ENCODE peak calls at places on chromosomes 13 and 19, in eight cellular contexts. S is IMR-90, E is NCI-H524, R is retina, G is suprapubic skin, Y is kidney glomerular epithelial cell, J is GM23338, H is AG08395. C is an unnamed sample.

GRCh38 chr13:67120872-67121531 is 109.1 kb downstream of the PCDH9 start:
- DNase-seq in S (peak; percentile 76), E (no peak), R (no peak), G (no peak), Y (no peak), J (no peak), H (peak; percentile 1), C (no peak)

GRCh38 chr19:10683582-10683981 is 17.7 kb upstream of the QTRT1 start:
- DNase-seq in S (no peak), E (no peak), R (no peak), G (no peak), Y (no peak), J (no peak), H (no peak), C (no peak)

GRCh38 chr13:41622545-41623429 is 165.4 kb downstream of the RGCC start:
- DNase-seq in S (peak; percentile 59), E (no peak), R (no peak), G (no peak), Y (no peak), J (no peak), H (peak; percentile 75), C (no peak)

GRCh38 chr13:32246468-32246867 is 68.7 kb downstream of the ZAR1L start:
- DNase-seq in S (peak; percentile 76), E (peak; percentile 75), R (peak; percentile 8), G (no peak), Y (peak; percentile 40), J (peak; percentile 93), H (peak; percentile 82), C (no peak)

GRCh38 chr13:35693142-35693784 is 216.8 kb upstream of the MAB21L1 start:
- DNase-seq in S (peak; percentile 48), E (no peak), R (no peak), G (no peak), Y (no peak), J (no peak), H (no peak), C (no peak)

GRCh38 chr19:38654478-38655079 is 7.1 kb downstream of the ACTN4 start:
- DNase-seq in S (peak; percentile 78), E (peak; percentile 29), R (no peak), G (no peak), Y (no peak), J (no peak), H (no peak), C (no peak)

GRCh38 chr19:41870401-41870873 is 6.6 kb upstream of the CD79A start:
- DNase-seq in S (peak; percentile 61), E (no peak), R (no peak), G (no peak), Y (no peak), J (no peak), H (peak; percentile 40), C (no peak)

GRCh38 chr13:31105020-31105800 is 56.5 kb downstream of the HSPH1 start:
- DNase-seq in S (peak; percentile 26), E (no peak), R (no peak), G (peak; percentile 65), Y (no peak), J (peak; percentile 31), H (peak; percentile 21), C (no peak)

GRCh38 chr13:49218493-49219051 is 1.6 kb upstream of the MLNR start:
- DNase-seq in S (peak; percentile 6), E (no peak), R (peak; percentile 60), G (no peak), Y (no peak), J (peak; percentile 63), H (no peak), C (no peak)

GRCh38 chr19:49567722-49568454 is 12.5 kb downstream of the NOSIP start:
- DNase-seq in S (no peak), E (no peak), R (no peak), G (no peak), Y (no peak), J (no peak), H (peak; percentile 57), C (no peak)

GRCh38 chr13:113948034-113948742 is 25.7 kb downstream of the C13orf46 start:
- DNase-seq in S (no peak), E (no peak), R (no peak), G (no peak), Y (no peak), J (no peak), H (peak; percentile 25), C (no peak)

GRCh38 chr19:32869369-32870153 is at the start of gene SLC7A9:
- DNase-seq in S (no peak), E (no peak), R (no peak), G (peak; percentile 47), Y (no peak), J (no peak), H (no peak), C (no peak)

GRCh38 chr13:53151692-53152421 is 123.2 kb downstream of the OLFM4 start:
- DNase-seq in S (peak; percentile 34), E (peak; percentile 89), R (peak; percentile 82), G (no peak), Y (no peak), J (peak; percentile 87), H (peak; percentile 10), C (peak; percentile 80)

GRCh38 chr19:6238643-6239281 is 41.0 kb downstream of the MLLT1 start:
- DNase-seq in S (peak; percentile 34), E (peak; percentile 81), R (no peak), G (no peak), Y (no peak), J (no peak), H (peak; percentile 52), C (no peak)

GRCh38 chr13:41587490-41587889 is 130.1 kb downstream of the RGCC start:
- DNase-seq in S (no peak), E (no peak), R (no peak), G (no peak), Y (no peak), J (peak; percentile 64), H (no peak), C (no peak)

GRCh38 chr19:38194061-38194701 is 29.8 kb downstream of the DPF1 start:
- DNase-seq in S (no peak), E (peak; percentile 99), R (no peak), G (no peak), Y (peak; percentile 2), J (no peak), H (no peak), C (no peak)

GRCh38 chr19:46731007-46731501 is 14.1 kb upstream of the PRKD2 start:
- DNase-seq in S (peak; percentile 94), E (peak; percentile 22), R (no peak), G (no peak), Y (no peak), J (no peak), H (peak; percentile 90), C (no peak)

GRCh38 chr13:46386426-46386995 is 541 bp downstream of the RUBCNL start:
- DNase-seq in S (no peak), E (no peak), R (no peak), G (no peak), Y (no peak), J (peak; percentile 50), H (no peak), C (no peak)

GRCh38 chr13:32910530-32910929 is 105.7 kb upstream of the KL start:
- DNase-seq in S (no peak), E (no peak), R (no peak), G (no peak), Y (no peak), J (no peak), H (no peak), C (no peak)

GRCh38 chr13:51397262-51397933 is 55.4 kb downstream of the INTS6 start:
- DNase-seq in S (peak; percentile 80), E (no peak), R (peak; percentile 13), G (no peak), Y (no peak), J (peak; percentile 52), H (peak; percentile 80), C (no peak)

GRCh38 chr13:106567421-106568224 is at the start of gene ARGLU1:
- DNase-seq in S (peak; percentile 90), E (peak; percentile 89), R (peak; percentile 99), G (peak; percentile 96), Y (peak; percentile 85), J (peak; percentile 96), H (peak; percentile 95), C (peak; percentile 86)

GRCh38 chr13:35549481-35549880 is 73.0 kb upstream of the MAB21L1 start:
- DNase-seq in S (peak; percentile 43), E (no peak), R (no peak), G (no peak), Y (peak; percentile 83), J (no peak), H (peak; percentile 60), C (no peak)

GRCh38 chr13:25886438-25887214 is 165.2 kb downstream of the SHISA2 start:
- DNase-seq in S (peak; percentile 44), E (peak; percentile 24), R (peak; percentile 30), G (no peak), Y (peak; percentile 86), J (no peak), H (no peak), C (no peak)

GRCh38 chr13:45367995-45368394 is 27.0 kb upstream of the TPT1 start:
- DNase-seq in S (no peak), E (no peak), R (no peak), G (no peak), Y (peak; percentile 18), J (no peak), H (no peak), C (no peak)

GRCh38 chr13:99577934-99578917 is 77.0 kb downstream of the TM9SF2 start:
- DNase-seq in S (no peak), E (peak; percentile 4), R (no peak), G (no peak), Y (peak; percentile 14), J (peak; percentile 52), H (peak; percentile 14), C (no peak)

GRCh38 chr13:86681223-86681622 is 882.0 kb upstream of the SLITRK6 start:
- DNase-seq in S (no peak), E (no peak), R (no peak), G (no peak), Y (no peak), J (no peak), H (no peak), C (peak; percentile 29)

GRCh38 chr13:59879281-59879680 is 284.4 kb downstream of the DIAPH3 start:
- DNase-seq in S (no peak), E (no peak), R (no peak), G (no peak), Y (no peak), J (no peak), H (no peak), C (no peak)

GRCh38 chr19:52943884-52944643 is 18.6 kb downstream of the ZNF816 start:
- DNase-seq in S (no peak), E (no peak), R (no peak), G (peak; percentile 38), Y (no peak), J (peak; percentile 71), H (no peak), C (no peak)

GRCh38 chr13:61913183-61913582 is 497.5 kb upstream of the PCDH20 start:
- DNase-seq in S (no peak), E (no peak), R (no peak), G (no peak), Y (peak; percentile 82), J (no peak), H (no peak), C (no peak)